ENCODE peak calls at places on chromosomes 6 and 20, in six cellular contexts. One of them, this sample, is unnamed.

GRCh38 chr6:144152334-144152900 is 2.1 kb downstream of the STX11 start:
- DNase-seq in stimulated activated CD4-positive, alpha-beta T cell treated with anti-CD3 and anti-CD28 coated beads, Interleukin-15, amount 100 ng/mL, for 24 hours: no peak
- DNase-seq in T-helper 2 cell: no peak
- DNase-seq in pons: no peak
- DNase-seq in NCI-H1694 treated with DMSO at 0.1 percent for 48 hours: no peak
- DNase-seq in sciatic nerve: no peak
- DNase-seq in this sample: no peak

GRCh38 chr6:40710626-40711354 is 123.6 kb upstream of the LRFN2 start:
- DNase-seq in stimulated activated CD4-positive, alpha-beta T cell treated with anti-CD3 and anti-CD28 coated beads, Interleukin-15, amount 100 ng/mL, for 24 hours: no peak
- DNase-seq in T-helper 2 cell: no peak
- DNase-seq in pons: no peak
- DNase-seq in NCI-H1694 treated with DMSO at 0.1 percent for 48 hours: peak
- DNase-seq in sciatic nerve: no peak
- DNase-seq in this sample: no peak

GRCh38 chr6:152112503-152113261 is 305.2 kb downstream of the ESR1 start:
- DNase-seq in stimulated activated CD4-positive, alpha-beta T cell treated with anti-CD3 and anti-CD28 coated beads, Interleukin-15, amount 100 ng/mL, for 24 hours: no peak
- DNase-seq in T-helper 2 cell: no peak
- DNase-seq in pons: peak
- DNase-seq in NCI-H1694 treated with DMSO at 0.1 percent for 48 hours: no peak
- DNase-seq in sciatic nerve: peak
- DNase-seq in this sample: no peak

GRCh38 chr6:31332637-31333602 is 24.1 kb downstream of the HLA-B start:
- DNase-seq in stimulated activated CD4-positive, alpha-beta T cell treated with anti-CD3 and anti-CD28 coated beads, Interleukin-15, amount 100 ng/mL, for 24 hours: peak
- DNase-seq in T-helper 2 cell: no peak
- DNase-seq in pons: no peak
- DNase-seq in NCI-H1694 treated with DMSO at 0.1 percent for 48 hours: no peak
- DNase-seq in sciatic nerve: no peak
- DNase-seq in this sample: no peak

GRCh38 chr6:130282234-130282995 is 59.7 kb upstream of the SAMD3 start:
- DNase-seq in stimulated activated CD4-positive, alpha-beta T cell treated with anti-CD3 and anti-CD28 coated beads, Interleukin-15, amount 100 ng/mL, for 24 hours: peak
- DNase-seq in T-helper 2 cell: no peak
- DNase-seq in pons: no peak
- DNase-seq in NCI-H1694 treated with DMSO at 0.1 percent for 48 hours: no peak
- DNase-seq in sciatic nerve: no peak
- DNase-seq in this sample: peak

GRCh38 chr20:11849270-11849920 is 68.3 kb upstream of the BTBD3 start:
- DNase-seq in stimulated activated CD4-positive, alpha-beta T cell treated with anti-CD3 and anti-CD28 coated beads, Interleukin-15, amount 100 ng/mL, for 24 hours: no peak
- DNase-seq in T-helper 2 cell: no peak
- DNase-seq in pons: no peak
- DNase-seq in NCI-H1694 treated with DMSO at 0.1 percent for 48 hours: no peak
- DNase-seq in sciatic nerve: no peak
- DNase-seq in this sample: peak

GRCh38 chr6:107310362-107310761 is 149.0 kb downstream of the PDSS2 start:
- DNase-seq in stimulated activated CD4-positive, alpha-beta T cell treated with anti-CD3 and anti-CD28 coated beads, Interleukin-15, amount 100 ng/mL, for 24 hours: no peak
- DNase-seq in T-helper 2 cell: no peak
- DNase-seq in pons: no peak
- DNase-seq in NCI-H1694 treated with DMSO at 0.1 percent for 48 hours: no peak
- DNase-seq in sciatic nerve: no peak
- DNase-seq in this sample: no peak

GRCh38 chr20:35003211-35004031 is 47.8 kb downstream of the MYH7B start:
- DNase-seq in stimulated activated CD4-positive, alpha-beta T cell treated with anti-CD3 and anti-CD28 coated beads, Interleukin-15, amount 100 ng/mL, for 24 hours: no peak
- DNase-seq in T-helper 2 cell: no peak
- DNase-seq in pons: no peak
- DNase-seq in NCI-H1694 treated with DMSO at 0.1 percent for 48 hours: no peak
- DNase-seq in sciatic nerve: no peak
- DNase-seq in this sample: no peak

GRCh38 chr20:24017160-24017761 is 28.7 kb upstream of the GGTLC1 start:
- DNase-seq in stimulated activated CD4-positive, alpha-beta T cell treated with anti-CD3 and anti-CD28 coated beads, Interleukin-15, amount 100 ng/mL, for 24 hours: peak
- DNase-seq in T-helper 2 cell: no peak
- DNase-seq in pons: no peak
- DNase-seq in NCI-H1694 treated with DMSO at 0.1 percent for 48 hours: no peak
- DNase-seq in sciatic nerve: no peak
- DNase-seq in this sample: peak

GRCh38 chr20:3166338-3166912 is 6.8 kb upstream of the FASTKD5 start:
- DNase-seq in stimulated activated CD4-positive, alpha-beta T cell treated with anti-CD3 and anti-CD28 coated beads, Interleukin-15, amount 100 ng/mL, for 24 hours: no peak
- DNase-seq in T-helper 2 cell: no peak
- DNase-seq in pons: no peak
- DNase-seq in NCI-H1694 treated with DMSO at 0.1 percent for 48 hours: no peak
- DNase-seq in sciatic nerve: no peak
- DNase-seq in this sample: no peak

GRCh38 chr6:37860226-37860839 is 40.8 kb downstream of the ZFAND3 start:
- DNase-seq in stimulated activated CD4-positive, alpha-beta T cell treated with anti-CD3 and anti-CD28 coated beads, Interleukin-15, amount 100 ng/mL, for 24 hours: peak
- DNase-seq in T-helper 2 cell: no peak
- DNase-seq in pons: peak
- DNase-seq in NCI-H1694 treated with DMSO at 0.1 percent for 48 hours: peak
- DNase-seq in sciatic nerve: no peak
- DNase-seq in this sample: peak

GRCh38 chr6:144244688-144245087 is 40.4 kb upstream of the UTRN start:
- DNase-seq in stimulated activated CD4-positive, alpha-beta T cell treated with anti-CD3 and anti-CD28 coated beads, Interleukin-15, amount 100 ng/mL, for 24 hours: no peak
- DNase-seq in T-helper 2 cell: no peak
- DNase-seq in pons: no peak
- DNase-seq in NCI-H1694 treated with DMSO at 0.1 percent for 48 hours: no peak
- DNase-seq in sciatic nerve: no peak
- DNase-seq in this sample: no peak

GRCh38 chr6:163260111-163260895 is 154.2 kb upstream of the QKI start:
- DNase-seq in stimulated activated CD4-positive, alpha-beta T cell treated with anti-CD3 and anti-CD28 coated beads, Interleukin-15, amount 100 ng/mL, for 24 hours: no peak
- DNase-seq in T-helper 2 cell: no peak
- DNase-seq in pons: peak
- DNase-seq in NCI-H1694 treated with DMSO at 0.1 percent for 48 hours: no peak
- DNase-seq in sciatic nerve: no peak
- DNase-seq in this sample: peak

GRCh38 chr6:116840091-116840490 is 11.2 kb upstream of the GPRC6A start:
- DNase-seq in stimulated activated CD4-positive, alpha-beta T cell treated with anti-CD3 and anti-CD28 coated beads, Interleukin-15, amount 100 ng/mL, for 24 hours: no peak
- DNase-seq in T-helper 2 cell: no peak
- DNase-seq in pons: no peak
- DNase-seq in NCI-H1694 treated with DMSO at 0.1 percent for 48 hours: no peak
- DNase-seq in sciatic nerve: no peak
- DNase-seq in this sample: peak

GRCh38 chr6:113464536-113464935 is 392.6 kb upstream of the MARCKS start:
- DNase-seq in stimulated activated CD4-positive, alpha-beta T cell treated with anti-CD3 and anti-CD28 coated beads, Interleukin-15, amount 100 ng/mL, for 24 hours: no peak
- DNase-seq in T-helper 2 cell: no peak
- DNase-seq in pons: no peak
- DNase-seq in NCI-H1694 treated with DMSO at 0.1 percent for 48 hours: no peak
- DNase-seq in sciatic nerve: no peak
- DNase-seq in this sample: no peak

GRCh38 chr20:21523398-21523868 is 9.6 kb upstream of the NKX2-2 start:
- DNase-seq in stimulated activated CD4-positive, alpha-beta T cell treated with anti-CD3 and anti-CD28 coated beads, Interleukin-15, amount 100 ng/mL, for 24 hours: no peak
- DNase-seq in T-helper 2 cell: no peak
- DNase-seq in pons: no peak
- DNase-seq in NCI-H1694 treated with DMSO at 0.1 percent for 48 hours: no peak
- DNase-seq in sciatic nerve: no peak
- DNase-seq in this sample: no peak

GRCh38 chr6:165272585-165272984 is 36.8 kb downstream of the C6orf118 start:
- DNase-seq in stimulated activated CD4-positive, alpha-beta T cell treated with anti-CD3 and anti-CD28 coated beads, Interleukin-15, amount 100 ng/mL, for 24 hours: no peak
- DNase-seq in T-helper 2 cell: no peak
- DNase-seq in pons: no peak
- DNase-seq in NCI-H1694 treated with DMSO at 0.1 percent for 48 hours: no peak
- DNase-seq in sciatic nerve: no peak
- DNase-seq in this sample: no peak

GRCh38 chr6:148261470-148261869 is 81.2 kb upstream of the SASH1 start:
- DNase-seq in stimulated activated CD4-positive, alpha-beta T cell treated with anti-CD3 and anti-CD28 coated beads, Interleukin-15, amount 100 ng/mL, for 24 hours: no peak
- DNase-seq in T-helper 2 cell: no peak
- DNase-seq in pons: no peak
- DNase-seq in NCI-H1694 treated with DMSO at 0.1 percent for 48 hours: no peak
- DNase-seq in sciatic nerve: no peak
- DNase-seq in this sample: no peak

GRCh38 chr20:23248524-23248923 is 102.1 kb upstream of the NXT1 start:
- DNase-seq in stimulated activated CD4-positive, alpha-beta T cell treated with anti-CD3 and anti-CD28 coated beads, Interleukin-15, amount 100 ng/mL, for 24 hours: no peak
- DNase-seq in T-helper 2 cell: no peak
- DNase-seq in pons: no peak
- DNase-seq in NCI-H1694 treated with DMSO at 0.1 percent for 48 hours: no peak
- DNase-seq in sciatic nerve: no peak
- DNase-seq in this sample: no peak

GRCh38 chr6:47153066-47153755 is 111.1 kb upstream of the ADGRF1 start:
- DNase-seq in stimulated activated CD4-positive, alpha-beta T cell treated with anti-CD3 and anti-CD28 coated beads, Interleukin-15, amount 100 ng/mL, for 24 hours: no peak
- DNase-seq in T-helper 2 cell: no peak
- DNase-seq in pons: no peak
- DNase-seq in NCI-H1694 treated with DMSO at 0.1 percent for 48 hours: no peak
- DNase-seq in sciatic nerve: no peak
- DNase-seq in this sample: peak

GRCh38 chr20:62636446-62636845 is 5.9 kb upstream of the SLCO4A1 start:
- DNase-seq in stimulated activated CD4-positive, alpha-beta T cell treated with anti-CD3 and anti-CD28 coated beads, Interleukin-15, amount 100 ng/mL, for 24 hours: no peak
- DNase-seq in T-helper 2 cell: no peak
- DNase-seq in pons: no peak
- DNase-seq in NCI-H1694 treated with DMSO at 0.1 percent for 48 hours: no peak
- DNase-seq in sciatic nerve: no peak
- DNase-seq in this sample: no peak

GRCh38 chr20:63347950-63348827 is 13.0 kb downstream of the CHRNA4 start:
- DNase-seq in stimulated activated CD4-positive, alpha-beta T cell treated with anti-CD3 and anti-CD28 coated beads, Interleukin-15, amount 100 ng/mL, for 24 hours: no peak
- DNase-seq in T-helper 2 cell: no peak
- DNase-seq in pons: no peak
- DNase-seq in NCI-H1694 treated with DMSO at 0.1 percent for 48 hours: no peak
- DNase-seq in sciatic nerve: no peak
- DNase-seq in this sample: no peak

GRCh38 chr6:106547961-106548453 is 81.3 kb downstream of the RTN4IP1 start:
- DNase-seq in stimulated activated CD4-positive, alpha-beta T cell treated with anti-CD3 and anti-CD28 coated beads, Interleukin-15, amount 100 ng/mL, for 24 hours: peak
- DNase-seq in T-helper 2 cell: no peak
- DNase-seq in pons: no peak
- DNase-seq in NCI-H1694 treated with DMSO at 0.1 percent for 48 hours: no peak
- DNase-seq in sciatic nerve: no peak
- DNase-seq in this sample: peak

GRCh38 chr6:159788757-159789376 is 535 bp downstream of the TCP1 start:
- DNase-seq in stimulated activated CD4-positive, alpha-beta T cell treated with anti-CD3 and anti-CD28 coated beads, Interleukin-15, amount 100 ng/mL, for 24 hours: peak
- DNase-seq in T-helper 2 cell: no peak
- DNase-seq in pons: no peak
- DNase-seq in NCI-H1694 treated with DMSO at 0.1 percent for 48 hours: no peak
- DNase-seq in sciatic nerve: peak
- DNase-seq in this sample: peak

GRCh38 chr6:119533603-119534279 is 184.2 kb upstream of the MAN1A1 start:
- DNase-seq in stimulated activated CD4-positive, alpha-beta T cell treated with anti-CD3 and anti-CD28 coated beads, Interleukin-15, amount 100 ng/mL, for 24 hours: no peak
- DNase-seq in T-helper 2 cell: no peak
- DNase-seq in pons: no peak
- DNase-seq in NCI-H1694 treated with DMSO at 0.1 percent for 48 hours: no peak
- DNase-seq in sciatic nerve: no peak
- DNase-seq in this sample: peak

GRCh38 chr6:40845588-40845987 is 193.4 kb downstream of the UNC5CL start:
- DNase-seq in stimulated activated CD4-positive, alpha-beta T cell treated with anti-CD3 and anti-CD28 coated beads, Interleukin-15, amount 100 ng/mL, for 24 hours: peak
- DNase-seq in T-helper 2 cell: no peak
- DNase-seq in pons: no peak
- DNase-seq in NCI-H1694 treated with DMSO at 0.1 percent for 48 hours: no peak
- DNase-seq in sciatic nerve: no peak
- DNase-seq in this sample: peak

GRCh38 chr20:19003759-19004336 is 190.3 kb downstream of the SCP2D1 start:
- DNase-seq in stimulated activated CD4-positive, alpha-beta T cell treated with anti-CD3 and anti-CD28 coated beads, Interleukin-15, amount 100 ng/mL, for 24 hours: no peak
- DNase-seq in T-helper 2 cell: no peak
- DNase-seq in pons: no peak
- DNase-seq in NCI-H1694 treated with DMSO at 0.1 percent for 48 hours: no peak
- DNase-seq in sciatic nerve: no peak
- DNase-seq in this sample: no peak

GRCh38 chr20:20894753-20895152 is 182.3 kb upstream of the RALGAPA2 start:
- DNase-seq in stimulated activated CD4-positive, alpha-beta T cell treated with anti-CD3 and anti-CD28 coated beads, Interleukin-15, amount 100 ng/mL, for 24 hours: no peak
- DNase-seq in T-helper 2 cell: no peak
- DNase-seq in pons: no peak
- DNase-seq in NCI-H1694 treated with DMSO at 0.1 percent for 48 hours: no peak
- DNase-seq in sciatic nerve: peak
- DNase-seq in this sample: no peak

GRCh38 chr6:43990627-43991619 is 136.3 kb downstream of the MRPL14 start:
- DNase-seq in stimulated activated CD4-positive, alpha-beta T cell treated with anti-CD3 and anti-CD28 coated beads, Interleukin-15, amount 100 ng/mL, for 24 hours: no peak
- DNase-seq in T-helper 2 cell: no peak
- DNase-seq in pons: no peak
- DNase-seq in NCI-H1694 treated with DMSO at 0.1 percent for 48 hours: no peak
- DNase-seq in sciatic nerve: no peak
- DNase-seq in this sample: peak

GRCh38 chr6:46501136-46502089 is 10.2 kb upstream of the RCAN2 start:
- DNase-seq in stimulated activated CD4-positive, alpha-beta T cell treated with anti-CD3 and anti-CD28 coated beads, Interleukin-15, amount 100 ng/mL, for 24 hours: no peak
- DNase-seq in T-helper 2 cell: no peak
- DNase-seq in pons: no peak
- DNase-seq in NCI-H1694 treated with DMSO at 0.1 percent for 48 hours: no peak
- DNase-seq in sciatic nerve: no peak
- DNase-seq in this sample: peak

GRCh38 chr6:144749263-144749662 is 464.1 kb downstream of the UTRN start:
- DNase-seq in stimulated activated CD4-positive, alpha-beta T cell treated with anti-CD3 and anti-CD28 coated beads, Interleukin-15, amount 100 ng/mL, for 24 hours: no peak
- DNase-seq in T-helper 2 cell: no peak
- DNase-seq in pons: no peak
- DNase-seq in NCI-H1694 treated with DMSO at 0.1 percent for 48 hours: no peak
- DNase-seq in sciatic nerve: no peak
- DNase-seq in this sample: no peak

GRCh38 chr6:33082702-33083101 is 6.9 kb downstream of the HLA-DPB1 start:
- DNase-seq in stimulated activated CD4-positive, alpha-beta T cell treated with anti-CD3 and anti-CD28 coated beads, Interleukin-15, amount 100 ng/mL, for 24 hours: peak
- DNase-seq in T-helper 2 cell: no peak
- DNase-seq in pons: no peak
- DNase-seq in NCI-H1694 treated with DMSO at 0.1 percent for 48 hours: no peak
- DNase-seq in sciatic nerve: no peak
- DNase-seq in this sample: peak

GRCh38 chr20:42024653-42025052 is 406.5 kb upstream of the CHD6 start:
- DNase-seq in stimulated activated CD4-positive, alpha-beta T cell treated with anti-CD3 and anti-CD28 coated beads, Interleukin-15, amount 100 ng/mL, for 24 hours: no peak
- DNase-seq in T-helper 2 cell: no peak
- DNase-seq in pons: no peak
- DNase-seq in NCI-H1694 treated with DMSO at 0.1 percent for 48 hours: no peak
- DNase-seq in sciatic nerve: no peak
- DNase-seq in this sample: no peak

GRCh38 chr6:142842423-142843261 is 102.3 kb downstream of the HIVEP2 start:
- DNase-seq in stimulated activated CD4-positive, alpha-beta T cell treated with anti-CD3 and anti-CD28 coated beads, Interleukin-15, amount 100 ng/mL, for 24 hours: peak
- DNase-seq in T-helper 2 cell: no peak
- DNase-seq in pons: no peak
- DNase-seq in NCI-H1694 treated with DMSO at 0.1 percent for 48 hours: no peak
- DNase-seq in sciatic nerve: no peak
- DNase-seq in this sample: peak

GRCh38 chr20:47063407-47063806 is 168.8 kb downstream of the EYA2 start:
- DNase-seq in stimulated activated CD4-positive, alpha-beta T cell treated with anti-CD3 and anti-CD28 coated beads, Interleukin-15, amount 100 ng/mL, for 24 hours: no peak
- DNase-seq in T-helper 2 cell: no peak
- DNase-seq in pons: peak
- DNase-seq in NCI-H1694 treated with DMSO at 0.1 percent for 48 hours: no peak
- DNase-seq in sciatic nerve: no peak
- DNase-seq in this sample: no peak

GRCh38 chr6:90103056-90103793 is 193.4 kb downstream of the BACH2 start:
- DNase-seq in stimulated activated CD4-positive, alpha-beta T cell treated with anti-CD3 and anti-CD28 coated beads, Interleukin-15, amount 100 ng/mL, for 24 hours: peak
- DNase-seq in T-helper 2 cell: peak
- DNase-seq in pons: peak
- DNase-seq in NCI-H1694 treated with DMSO at 0.1 percent for 48 hours: no peak
- DNase-seq in sciatic nerve: no peak
- DNase-seq in this sample: no peak

GRCh38 chr6:138509371-138509770 is 10.1 kb upstream of the NHSL1 start:
- DNase-seq in stimulated activated CD4-positive, alpha-beta T cell treated with anti-CD3 and anti-CD28 coated beads, Interleukin-15, amount 100 ng/mL, for 24 hours: peak
- DNase-seq in T-helper 2 cell: no peak
- DNase-seq in pons: peak
- DNase-seq in NCI-H1694 treated with DMSO at 0.1 percent for 48 hours: peak
- DNase-seq in sciatic nerve: no peak
- DNase-seq in this sample: peak